ENCODE peak calls at places on chromosomes 4 and X, in six cellular contexts. A, H, G, Y, Z and O are unnamed samples.

GRCh38 chr4:160652790-160653189 is 1511.0 kb downstream of the FSTL5 start:
- DNase-seq in H (no peak), Y (no peak), A (no peak), Z (no peak), G (no peak), O (no peak)

GRCh38 chr4:120865985-120866384 is 56.5 kb downstream of the PRDM5 start:
- DNase-seq in Z (no peak), G (no peak), A (no peak), Y (peak; percentile 31), H (no peak), O (no peak)

GRCh38 chr4:4289575-4289929 is 402 bp downstream of the LYAR start:
- DNase-seq in G (peak; percentile 12), H (no peak), Y (no peak), A (no peak), Z (no peak), O (peak; percentile 20)

GRCh38 chrX:151984328-151984727 is 9.9 kb upstream of the GABRE start:
- DNase-seq in G (no peak), Y (peak; percentile 46), A (no peak), Z (no peak), H (no peak), O (no peak)

GRCh38 chrX:133670394-133670793 is 255.1 kb upstream of the GPC4 start:
- DNase-seq in A (no peak), Z (peak; percentile 12), G (no peak), Y (peak; percentile 31), H (no peak), O (peak; percentile 15)

GRCh38 chr4:3198906-3199305 is 50.1 kb upstream of the MSANTD1 start:
- DNase-seq in Z (no peak), H (no peak), G (no peak), Y (no peak), A (no peak), O (no peak)

GRCh38 chr4:180134116-180134866 is 2108.9 kb upstream of the TENM3 start:
- DNase-seq in Y (no peak), H (no peak), Z (no peak), A (no peak), G (peak; percentile 23), O (peak; percentile 20)

GRCh38 chr4:188145626-188146025 is 6.4 kb downstream of the TRIML1 start:
- DNase-seq in A (no peak), Y (peak; percentile 21), G (no peak), H (peak; percentile 11), Z (no peak), O (no peak)

GRCh38 chr4:118351851-118352827 is 664 bp downstream of the PRSS12 start:
- DNase-seq in Y (peak; percentile 59), Z (peak; percentile 48), G (peak; percentile 65), A (peak; percentile 71), H (no peak), O (peak; percentile 76)

GRCh38 chr4:108571027-108571569 is 49.3 kb upstream of the RPL34 start:
- DNase-seq in H (no peak), Z (no peak), G (no peak), A (no peak), Y (peak; percentile 32), O (no peak)

GRCh38 chrX:19544693-19545305 is 29.5 kb upstream of the MAP3K15 start:
- DNase-seq in H (peak; percentile 12), Y (peak; percentile 70), A (no peak), G (peak; percentile 43), Z (peak; percentile 16), O (peak; percentile 40)

GRCh38 chr4:113444386-113444785 is 317.2 kb downstream of the CAMK2D start:
- DNase-seq in H (no peak), Z (no peak), G (no peak), A (no peak), Y (peak; percentile 73), O (no peak)

GRCh38 chr4:48943387-48943786 is 36.8 kb upstream of the OCIAD2 start:
- DNase-seq in Y (no peak), H (no peak), Z (peak; percentile 57), A (no peak), G (no peak), O (no peak)

GRCh38 chr4:175470141-175470540 is 341.9 kb downstream of the GPM6A start:
- DNase-seq in H (peak; percentile 1), A (no peak), Y (peak; percentile 15), Z (no peak), G (no peak), O (no peak)

GRCh38 chrX:24245201-24245600 is 68.7 kb downstream of the SUPT20HL2 start:
- DNase-seq in Y (peak; percentile 70), H (no peak), Z (no peak), A (no peak), G (no peak), O (no peak)

GRCh38 chr4:150104401-150105027 is 26.3 kb downstream of the DCLK2 start:
- DNase-seq in A (no peak), G (no peak), Z (no peak), H (no peak), Y (no peak), O (no peak)

GRCh38 chr4:29770627-29771026 is 949.5 kb upstream of the PCDH7 start:
- DNase-seq in H (no peak), Z (peak; percentile 10), Y (peak; percentile 17), G (no peak), A (no peak), O (no peak)

GRCh38 chr4:82509029-82509428 is 52.8 kb downstream of the TMEM150C start:
- DNase-seq in Z (no peak), H (no peak), A (no peak), G (no peak), Y (no peak), O (no peak)

GRCh38 chr4:10175626-10176025 is 59.0 kb upstream of the WDR1 start:
- DNase-seq in Z (no peak), H (no peak), Y (no peak), G (no peak), A (no peak), O (no peak)

GRCh38 chr4:158858410-158859189 is 89.8 kb downstream of the FNIP2 start:
- DNase-seq in G (no peak), H (no peak), Z (no peak), Y (peak; percentile 71), A (no peak), O (no peak)

GRCh38 chrX:9614016-9614415 is 149.2 kb downstream of the TBL1X start:
- DNase-seq in G (no peak), A (no peak), H (peak; percentile 7), Z (no peak), Y (peak; percentile 84), O (no peak)

GRCh38 chrX:77431227-77431626 is 16.0 kb upstream of the FGF16 start:
- DNase-seq in A (no peak), Z (no peak), G (no peak), H (no peak), Y (peak; percentile 12), O (no peak)

GRCh38 chrX:154526901-154527675 is 11.1 kb upstream of the FAM3A start:
- DNase-seq in A (peak; percentile 74), Z (peak; percentile 27), Y (peak; percentile 67), G (peak; percentile 84), H (no peak), O (peak; percentile 84)

GRCh38 chr4:39770969-39771724 is 73.2 kb downstream of the UBE2K start:
- DNase-seq in H (no peak), Y (no peak), Z (no peak), A (peak; percentile 47), G (no peak), O (no peak)

GRCh38 chrX:38336538-38337240 is 9.4 kb upstream of the RPGR start:
- DNase-seq in A (no peak), Y (no peak), Z (no peak), G (peak; percentile 47), H (no peak), O (no peak)

GRCh38 chr4:48008021-48008596 is 8.4 kb downstream of the CNGA1 start:
- DNase-seq in Y (no peak), G (no peak), H (no peak), A (no peak), Z (peak; percentile 34), O (no peak)

GRCh38 chr4:155745984-155746383 is 12.8 kb upstream of the GUCY1B1 start:
- DNase-seq in H (no peak), Y (peak; percentile 82), Z (no peak), G (no peak), A (no peak), O (no peak)

GRCh38 chr4:122621010-122621616 is at the start of gene IL21:
- DNase-seq in A (no peak), Z (no peak), H (no peak), G (no peak), Y (no peak), O (no peak)

GRCh38 chr4:687048-687974 is 1.6 kb downstream of the SLC49A3 start:
- DNase-seq in H (peak; percentile 99), Y (peak; percentile 77), Z (peak; percentile 66), G (peak; percentile 91), A (no peak), O (peak; percentile 77)

GRCh38 chrX:14027511-14028019 is 2.1 kb downstream of the GEMIN8 start:
- DNase-seq in G (no peak), A (no peak), Y (peak; percentile 86), Z (no peak), H (no peak), O (no peak)
- TF ChIP-seq POLR2A in G (no peak), A (no peak), Y (no peak), Z (no peak), H (no peak), O (no peak)

GRCh38 chr4:41329361-41329760 is 72.6 kb downstream of the UCHL1 start:
- DNase-seq in Y (no peak), G (no peak), H (no peak), Z (no peak), A (no peak), O (no peak)
- TF ChIP-seq POLR2A in Y (no peak), G (no peak), H (no peak), Z (no peak), A (no peak), O (no peak)

DNA sequence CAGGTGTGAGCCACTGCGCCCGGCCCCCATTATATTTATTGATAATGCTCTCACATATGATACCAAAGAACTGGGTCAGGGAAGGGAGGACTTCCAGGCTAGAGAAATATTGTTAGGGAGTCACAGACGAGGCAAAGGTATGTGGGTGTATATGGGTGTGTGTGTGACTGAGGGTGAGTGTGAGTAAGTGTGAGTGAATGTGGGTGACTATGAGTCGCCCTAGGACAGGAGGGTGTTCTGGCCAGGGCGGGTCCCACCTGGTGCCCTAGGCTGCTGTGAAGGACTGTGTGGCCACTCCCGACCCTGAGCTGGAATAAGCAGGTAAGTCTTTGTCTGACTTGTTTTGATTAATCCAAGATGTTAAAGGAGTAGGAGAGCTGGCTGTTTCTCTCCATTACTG is 34.4 kb downstream of the RWDD4 start:
- DNase-seq in H (no peak), G (no peak), Z (no peak), A (no peak), Y (no peak), O (no peak)
- TF ChIP-seq POLR2A in H (no peak), G (no peak), Z (no peak), A (no peak), Y (no peak), O (no peak)

GRCh38 chr4:86935833-86936721 is 1.3 kb downstream of the AFF1 start:
- DNase-seq in A (peak; percentile 73), Y (peak; percentile 57), H (peak; percentile 35), Z (peak; percentile 78), G (peak; percentile 87), O (peak; percentile 69)
- TF ChIP-seq POLR2A in A (peak; percentile 46), Y (no peak), H (peak; percentile 27), Z (no peak), G (peak; percentile 79), O (no peak)